ENCODE peak calls at places on chromosomes 16 and 17, in five cellular contexts. U is IMR-90, Y is fibroblast of lung, G is upper lobe of left lung, C is Calu3. O is an unnamed sample.

GRCh38 chr17:17993366-17993765 is 20.7 kb downstream of the DRC3 start:
- DNase-seq in U (no peak), Y (no peak), G (no peak), C (no peak), O (no peak)

GRCh38 chr16:54649846-54650245 is 280.8 kb upstream of the IRX5 start:
- DNase-seq in U (no peak), Y (no peak), G (no peak), C (no peak), O (no peak)

GRCh38 chr17:74123350-74123749 is 80.1 kb upstream of the RPL38 start:
- DNase-seq in U (no peak), Y (no peak), G (no peak), C (no peak), O (no peak)

GRCh38 chr17:56679148-56679766 is 85.8 kb downstream of the NOG start:
- DNase-seq in U (peak; percentile 56), Y (peak; percentile 58), G (no peak), C (no peak), O (no peak)

GRCh38 chr17:16932611-16933010 is 39.3 kb downstream of the TNFRSF13B start:
- DNase-seq in U (no peak), Y (no peak), G (no peak), C (no peak), O (no peak)

GRCh38 chr17:63222655-63223054 is 223.5 kb downstream of the CYB561 start:
- DNase-seq in U (peak; percentile 33), Y (peak; percentile 13), G (no peak), C (no peak), O (no peak)

GRCh38 chr16:74580828-74581227 is 26.1 kb downstream of the GLG1 start:
- DNase-seq in U (no peak), Y (no peak), G (no peak), C (no peak), O (no peak)

GRCh38 chr17:45038771-45039634 is 12.4 kb downstream of the DCAKD start:
- DNase-seq in U (no peak), Y (no peak), G (no peak), C (no peak), O (no peak)

GRCh38 chr17:41455236-41455635 is 11.9 kb downstream of the KRT32 start:
- DNase-seq in U (no peak), Y (no peak), G (no peak), C (no peak), O (no peak)

GRCh38 chr16:20401475-20402016 is 3.0 kb downstream of the PDILT start:
- DNase-seq in U (no peak), Y (no peak), G (no peak), C (no peak), O (no peak)

GRCh38 chr17:36808181-36808661 is 129.1 kb upstream of the LHX1 start:
- DNase-seq in U (no peak), Y (no peak), G (peak; percentile 82), C (no peak), O (no peak)

GRCh38 chr17:40340327-40340726 is 24.2 kb downstream of the GJD3 start:
- DNase-seq in U (no peak), Y (no peak), G (no peak), C (no peak), O (no peak)

GRCh38 chr17:40341808-40342574 is 22.5 kb downstream of the GJD3 start:
- DNase-seq in U (peak; percentile 50), Y (peak; percentile 58), G (peak; percentile 95), C (peak; percentile 100), O (peak; percentile 74)

GRCh38 chr17:40339068-40339699 is 25.4 kb downstream of the GJD3 start:
- DNase-seq in U (no peak), Y (no peak), G (no peak), C (no peak), O (no peak)

GRCh38 chr17:40342575-40343058 is 21.9 kb downstream of the GJD3 start:
- DNase-seq in U (no peak), Y (no peak), G (no peak), C (peak; percentile 68), O (no peak)

GRCh38 chr17:40340880-40341807 is 23.4 kb downstream of the GJD3 start:
- DNase-seq in U (peak; percentile 73), Y (peak; percentile 62), G (peak; percentile 97), C (peak; percentile 100), O (peak; percentile 81)
- TF ChIP-seq CTCF in U (no peak), Y (no peak), G (peak; percentile 59), C (peak; percentile 92), O (peak; percentile 37)

GRCh38 chr16:67246081-67246944 is 968 bp downstream of the FHOD1 start:
- DNase-seq in U (peak; percentile 85), Y (peak; percentile 88), G (peak; percentile 95), C (peak; percentile 96), O (peak; percentile 85)
- TF ChIP-seq CTCF in U (peak; percentile 42), Y (peak; percentile 38), G (peak; percentile 33), C (no peak), O (peak; percentile 58)

GRCh38 chr16:3725291-3725690 is 8.0 kb upstream of the TRAP1 start:
- DNase-seq in U (no peak), Y (no peak), G (no peak), C (no peak), O (no peak)
- TF ChIP-seq CTCF in U (no peak), Y (no peak), G (no peak), C (no peak), O (no peak)

DNA sequence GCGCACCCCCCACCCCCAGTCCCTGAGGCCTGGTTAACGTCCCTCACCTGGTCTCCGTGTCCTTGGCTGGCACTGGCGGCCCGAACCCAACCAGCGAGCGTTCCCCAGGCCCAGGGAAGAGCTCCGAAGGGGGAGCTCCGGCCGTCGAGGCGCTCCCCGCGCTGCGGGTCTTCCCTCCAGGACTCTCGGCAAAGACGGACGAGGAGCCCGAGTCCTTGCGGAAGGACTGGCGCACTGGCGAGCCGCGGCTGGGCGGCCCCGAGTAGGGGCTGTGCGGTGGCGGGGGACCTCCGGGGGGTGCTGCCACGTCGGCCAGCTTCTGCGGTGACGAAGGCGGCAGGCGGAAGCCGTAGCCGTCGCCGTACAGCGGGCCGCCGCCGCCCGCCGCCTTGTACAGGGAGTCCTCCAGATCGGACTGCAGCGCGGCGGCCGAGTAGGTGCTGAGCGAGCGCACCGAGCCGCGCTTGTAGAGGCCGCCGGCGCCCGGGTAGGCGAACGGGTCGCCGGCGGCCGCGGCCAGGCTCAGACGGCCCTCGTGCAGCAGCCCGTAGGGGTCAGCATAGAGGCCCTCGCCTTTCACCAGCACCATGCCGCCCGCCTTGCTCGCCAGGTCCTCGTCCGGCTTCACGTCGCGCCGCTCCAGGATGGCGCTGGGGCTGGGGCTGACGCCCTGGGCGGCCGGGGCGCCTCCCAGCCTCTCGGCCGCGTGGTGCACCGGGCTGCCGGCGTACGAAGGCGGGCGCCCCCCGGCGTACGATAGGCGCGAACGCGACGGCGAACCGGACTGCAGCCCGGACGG is 44.1 kb downstream of the SRCIN1 start:
- DNase-seq in U (no peak), Y (no peak), G (peak; percentile 85), C (no peak), O (no peak)
- TF ChIP-seq CTCF in U (no peak), Y (no peak), G (no peak), C (no peak), O (peak; percentile 39)